ENCODE peak calls at places on chromosomes 5 and 9, in eight cellular contexts. Y is M059J, Z is fibroblast of gingiva, L is H9, M is HT-29, K is amygdala, C is cardiac fibroblast, W is mesenchymal stem cell. Q is an unnamed sample.

GRCh38 chr5:143527808-143528207 is 124.3 kb upstream of the NR3C1 start:
- DNase-seq in Y (peak; percentile 78), Z (no peak), L (no peak), M (no peak), K (no peak), C (no peak), W (peak; percentile 33), Q (peak; percentile 61)

GRCh38 chr5:57499262-57500050 is 16.8 kb upstream of the ACTBL2 start:
- DNase-seq in Y (peak; percentile 85), Z (peak; percentile 49), L (peak; percentile 35), M (peak; percentile 72), K (no peak), C (peak; percentile 89), W (peak; percentile 77), Q (peak; percentile 75)

GRCh38 chr5:77390795-77391194 is 101.3 kb downstream of the WDR41 start:
- DNase-seq in Y (peak; percentile 86), Z (peak; percentile 94), L (no peak), M (no peak), K (no peak), C (peak; percentile 53), W (no peak), Q (no peak)

GRCh38 chr9:5499889-5500398 is 10.4 kb upstream of the PDCD1LG2 start:
- DNase-seq in Y (peak; percentile 73), Z (no peak), L (no peak), M (no peak), K (no peak), C (peak; percentile 91), W (peak; percentile 42), Q (peak; percentile 22)

GRCh38 chr5:141623621-141624020 is 4.8 kb upstream of the DIAPH1 start:
- DNase-seq in Y (no peak), Z (no peak), L (no peak), M (no peak), K (no peak), C (no peak), W (no peak), Q (no peak)

GRCh38 chr5:1374680-1375055 is 29.8 kb upstream of the CLPTM1L start:
- DNase-seq in Y (peak; percentile 45), Z (peak; percentile 60), L (no peak), M (no peak), K (no peak), C (peak; percentile 43), W (no peak), Q (no peak)

GRCh38 chr9:132600326-132600984 is 18.0 kb downstream of the BARHL1 start:
- DNase-seq in Y (no peak), Z (no peak), L (no peak), M (no peak), K (no peak), C (no peak), W (no peak), Q (no peak)

GRCh38 chr9:78788101-78788500 is 491.2 kb downstream of the PSAT1 start:
- DNase-seq in Y (peak; percentile 75), Z (no peak), L (no peak), M (no peak), K (no peak), C (no peak), W (peak; percentile 7), Q (no peak)

GRCh38 chr9:70049236-70049635 is 5.6 kb downstream of the MAMDC2 start:
- DNase-seq in Y (peak; percentile 95), Z (peak; percentile 59), L (no peak), M (peak; percentile 45), K (no peak), C (peak; percentile 76), W (peak; percentile 46), Q (no peak)

GRCh38 chr5:150440948-150441812 is 8.4 kb downstream of the RPS14 start:
- DNase-seq in Y (no peak), Z (no peak), L (peak; percentile 57), M (no peak), K (no peak), C (no peak), W (no peak), Q (no peak)

GRCh38 chr9:71819115-71819739 is 50.9 kb upstream of the CEMIP2 start:
- DNase-seq in Y (peak; percentile 41), Z (peak; percentile 12), L (no peak), M (peak; percentile 73), K (no peak), C (peak; percentile 56), W (peak; percentile 45), Q (peak; percentile 56)

GRCh38 chr5:132420706-132421272 is 51.3 kb downstream of the SLC22A5 start:
- DNase-seq in Y (no peak), Z (no peak), L (no peak), M (no peak), K (no peak), C (no peak), W (no peak), Q (no peak)

GRCh38 chr9:70561805-70562395 is 147.4 kb upstream of the KLF9 start:
- DNase-seq in Y (peak; percentile 44), Z (peak; percentile 66), L (no peak), M (no peak), K (no peak), C (no peak), W (peak; percentile 78), Q (no peak)

GRCh38 chr9:121053544-121053943 is 3.5 kb upstream of the C5 start:
- DNase-seq in Y (no peak), Z (no peak), L (no peak), M (no peak), K (no peak), C (no peak), W (no peak), Q (no peak)

GRCh38 chr9:26744362-26744965 is 148.1 kb downstream of the CAAP1 start:
- DNase-seq in Y (peak; percentile 44), Z (no peak), L (no peak), M (peak; percentile 66), K (no peak), C (peak; percentile 49), W (peak; percentile 47), Q (peak; percentile 63)

GRCh38 chr9:133734600-133735414 is 3.3 kb downstream of the SARDH start:
- DNase-seq in Y (no peak), Z (no peak), L (peak; percentile 64), M (no peak), K (no peak), C (no peak), W (no peak), Q (no peak)

GRCh38 chr5:179268966-179269693 is 76.1 kb downstream of the ADAMTS2 start:
- DNase-seq in Y (no peak), Z (no peak), L (peak; percentile 15), M (no peak), K (no peak), C (peak; percentile 48), W (no peak), Q (no peak)

GRCh38 chr9:129981180-129981907 is 61.6 kb downstream of the FNBP1 start:
- DNase-seq in Y (no peak), Z (no peak), L (no peak), M (no peak), K (no peak), C (peak; percentile 86), W (peak; percentile 32), Q (no peak)

GRCh38 chr9:29038332-29038731 is 1465.1 kb upstream of the C9orf72 start:
- DNase-seq in Y (no peak), Z (no peak), L (no peak), M (no peak), K (no peak), C (no peak), W (no peak), Q (no peak)

GRCh38 chr5:93384977-93385376 is 196.0 kb downstream of the NR2F1-AS1 start:
- DNase-seq in Y (no peak), Z (no peak), L (no peak), M (no peak), K (no peak), C (no peak), W (no peak), Q (no peak)

GRCh38 chr9:84315278-84315877 is 25.2 kb downstream of the SLC28A3 start:
- DNase-seq in Y (peak; percentile 68), Z (peak; percentile 50), L (peak; percentile 55), M (peak; percentile 73), K (no peak), C (peak; percentile 79), W (peak; percentile 67), Q (peak; percentile 72)

GRCh38 chr5:148973455-148973854 is 89.4 kb downstream of the SH3TC2 start:
- DNase-seq in Y (peak; percentile 76), Z (no peak), L (no peak), M (no peak), K (no peak), C (peak; percentile 52), W (no peak), Q (no peak)

GRCh38 chr9:98709968-98710965 is 1.5 kb upstream of the GABBR2 start:
- DNase-seq in Y (peak; percentile 49), Z (peak; percentile 34), L (peak; percentile 51), M (peak; percentile 40), K (no peak), C (peak; percentile 78), W (peak; percentile 45), Q (peak; percentile 34)

GRCh38 chr5:118968925-118969375 is 19.4 kb downstream of the DTWD2 start:
- DNase-seq in Y (no peak), Z (no peak), L (no peak), M (no peak), K (no peak), C (peak; percentile 10), W (no peak), Q (no peak)

GRCh38 chr5:10653033-10653432 is 89.2 kb downstream of the ANKRD33B start:
- DNase-seq in Y (no peak), Z (peak; percentile 56), L (no peak), M (no peak), K (no peak), C (peak; percentile 44), W (no peak), Q (no peak)

GRCh38 chr9:104927216-104927911 is 591 bp downstream of the ABCA1 start:
- DNase-seq in Y (peak; percentile 74), Z (peak; percentile 22), L (peak; percentile 56), M (peak; percentile 57), K (no peak), C (peak; percentile 51), W (peak; percentile 69), Q (peak; percentile 70)

GRCh38 chr5:108093186-108093585 is 288.7 kb downstream of the FBXL17 start:
- DNase-seq in Y (peak; percentile 9), Z (peak; percentile 18), L (no peak), M (peak; percentile 10), K (no peak), C (peak; percentile 34), W (peak; percentile 36), Q (peak; percentile 35)

GRCh38 chr9:128703616-128704355 is 1.5 kb downstream of the PKN3 start:
- DNase-seq in Y (no peak), Z (no peak), L (peak; percentile 28), M (peak; percentile 39), K (no peak), C (no peak), W (no peak), Q (no peak)

GRCh38 chr5:55929020-55929799 is 65.6 kb downstream of the IL6ST start:
- DNase-seq in Y (no peak), Z (no peak), L (no peak), M (no peak), K (no peak), C (no peak), W (no peak), Q (no peak)

GRCh38 chr9:132997591-132997990 is 19.1 kb downstream of the GFI1B start:
- DNase-seq in Y (peak; percentile 51), Z (peak; percentile 37), L (no peak), M (peak; percentile 9), K (no peak), C (peak; percentile 47), W (peak; percentile 47), Q (no peak)

GRCh38 chr9:124812401-124813016 is 35.6 kb downstream of the OLFML2A start:
- DNase-seq in Y (peak; percentile 99), Z (peak; percentile 82), L (no peak), M (no peak), K (no peak), C (peak; percentile 95), W (peak; percentile 95), Q (no peak)

Q was measured in DMS53.